ENCODE peak calls at places on chromosomes 3 and 15, in nine cellular contexts. F is stomach; I is CD8-positive, alpha-beta memory T cell; O is MM.1S; J is pancreas; R is lower lobe of right lung; M is left lung; U is mammary epithelial cell; P is mucosa of descending colon. X is an unnamed sample. For H3K4me1 and H3K36me3, the result is how much of the 10 kb centered on the place peaks cover.

GRCh38 chr15:68352401-68353062 is 75.0 kb downstream of the FEM1B start:
- DNase-seq in O (no peak), I (no peak), U (peak), J (no peak), M (peak), R (no peak), P (peak), F (no peak), X (peak)

GRCh38 chr15:65058394-65059368 is 9.1 kb downstream of the RASL12 start:
- DNase-seq in J (no peak), P (no peak), R (no peak), M (no peak), O (no peak), U (no peak), I (no peak), F (no peak), X (no peak)

GRCh38 chr3:189053327-189053726 is 118.4 kb upstream of the TPRG1 start:
- DNase-seq in I (no peak), F (no peak), U (no peak), R (peak), M (no peak), P (no peak), J (no peak), O (no peak), X (no peak)

GRCh38 chr3:43012189-43012588 is 33.1 kb downstream of the GASK1A start:
- DNase-seq in I (peak), P (no peak), U (no peak), R (no peak), M (no peak), J (no peak), O (no peak), F (no peak), X (no peak)

GRCh38 chr15:31964586-31965307 is 65.6 kb upstream of the CHRNA7 start:
- DNase-seq in I (no peak), F (no peak), P (no peak), M (no peak), U (no peak), R (no peak), J (no peak), O (no peak), X (no peak)

GRCh38 chr3:139574026-139574947 is 34.7 kb upstream of the RBP1 start:
- DNase-seq in U (no peak), O (no peak), P (peak), M (no peak), I (no peak), F (peak), J (peak), R (no peak), X (no peak)

GRCh38 chr15:58021332-58022230 is 43.9 kb downstream of the ALDH1A2 start:
- DNase-seq in P (no peak), U (no peak), J (no peak), R (no peak), I (no peak), O (no peak), M (no peak), F (no peak), X (no peak)

GRCh38 chr3:136617123-136617700 is 135.0 kb downstream of the STAG1 start:
- DNase-seq in U (no peak), F (no peak), M (no peak), J (no peak), I (no peak), O (no peak), P (peak), R (no peak), X (no peak)

GRCh38 chr15:82045179-82045891 is 483 bp downstream of the MEX3B start:
- DNase-seq in I (no peak), P (peak), U (peak), R (peak), M (peak), O (peak), J (no peak), F (no peak), X (no peak)

GRCh38 chr3:135083179-135083578 is 288.1 kb downstream of the EPHB1 start:
- DNase-seq in J (no peak), I (no peak), F (no peak), R (no peak), O (no peak), M (no peak), U (no peak), P (no peak), X (no peak)

GRCh38 chr15:63939531-63940130 is 105.9 kb upstream of the HERC1 start:
- DNase-seq in F (peak), P (peak), U (no peak), O (no peak), I (peak), M (peak), J (no peak), R (no peak), X (no peak)

GRCh38 chr3:133301194-133301593 is 98.7 kb upstream of the BFSP2 start:
- DNase-seq in U (peak), O (no peak), J (no peak), R (no peak), M (no peak), P (no peak), I (no peak), F (no peak), X (no peak)

GRCh38 chr3:175121225-175121624 is 262.1 kb downstream of the NAALADL2 start:
- DNase-seq in I (no peak), U (peak), R (no peak), M (no peak), O (peak), J (no peak), P (peak), F (peak), X (no peak)

GRCh38 chr3:69051796-69052566 is at the start of gene TMF1:
- DNase-seq in I (peak), P (peak), J (peak), O (peak), M (peak), F (peak), U (peak), R (peak), X (peak)

GRCh38 chr3:71523628-71524027 is 59.9 kb downstream of the FOXP1 start:
- DNase-seq in U (no peak), P (no peak), J (no peak), M (no peak), R (no peak), F (no peak), O (no peak), I (no peak), X (no peak)

GRCh38 chr3:134927596-134927995 is 132.5 kb downstream of the EPHB1 start:
- DNase-seq in R (no peak), U (no peak), O (no peak), P (no peak), F (no peak), J (no peak), M (no peak), I (no peak), X (no peak)

GRCh38 chr3:118641608-118642007 is 393.0 kb downstream of the IGSF11 start:
- DNase-seq in O (no peak), M (no peak), R (no peak), F (no peak), J (no peak), I (no peak), P (no peak), U (no peak), X (no peak)

GRCh38 chr15:59157398-59157797 is 49.2 kb upstream of the LDHAL6B start:
- DNase-seq in J (no peak), R (no peak), M (no peak), P (no peak), O (no peak), I (no peak), F (no peak), U (no peak), X (no peak)

GRCh38 chr3:78825858-78826215 is 942.0 kb downstream of the ROBO1 start:
- DNase-seq in M (no peak), J (no peak), R (no peak), P (no peak), U (no peak), O (no peak), F (no peak), I (no peak), X (no peak)

GRCh38 chr15:79432345-79433311 is 492 bp downstream of the MINAR1 start:
- DNase-seq in R (no peak), U (peak), F (no peak), M (no peak), J (no peak), O (no peak), P (no peak), I (no peak), X (no peak)

GRCh38 chr3:100603449-100603848 is 6.0 kb upstream of the ADGRG7 start:
- DNase-seq in J (no peak), I (no peak), O (peak), R (no peak), F (no peak), U (peak), P (no peak), M (no peak), X (no peak)

GRCh38 chr3:54836876-54837275 is 91.0 kb downstream of the LRTM1 start:
- DNase-seq in R (no peak), I (no peak), P (no peak), O (no peak), M (no peak), U (no peak), F (no peak), J (no peak), X (no peak)

GRCh38 chr3:159513867-159514380 is 474.7 kb upstream of the IL12A start:
- DNase-seq in U (no peak), O (no peak), M (no peak), P (no peak), R (no peak), J (no peak), F (no peak), I (no peak), X (no peak)

GRCh38 chr15:79475312-79475711 is 43.2 kb downstream of the MINAR1 start:
- DNase-seq in U (peak), F (no peak), I (no peak), P (no peak), R (no peak), J (no peak), O (no peak), M (no peak), X (no peak)

GRCh38 chr3:184368804-184369183 is 7.3 kb downstream of the POLR2H start:
- DNase-seq in I (no peak), O (no peak), J (no peak), F (peak), U (no peak), P (no peak), M (no peak), R (no peak), X (no peak)

GRCh38 chr3:67509471-67510075 is 144.8 kb downstream of the SUCLG2 start:
- DNase-seq in U (peak), J (no peak), R (no peak), P (no peak), F (no peak), O (no peak), M (no peak), I (no peak), X (no peak)

GRCh38 chr3:18679226-18679625 is 254.1 kb upstream of the SATB1 start:
- DNase-seq in J (no peak), I (peak), F (no peak), P (no peak), R (no peak), M (no peak), U (no peak), O (no peak), X (no peak)

GRCh38 chr15:63605036-63605435 is 7.8 kb downstream of the FBXL22 start:
- DNase-seq in O (no peak), U (peak), F (no peak), J (no peak), R (no peak), I (no peak), P (no peak), M (no peak), X (no peak)

GRCh38 chr3:43764012-43764411 is 73.3 kb downstream of the ABHD5 start:
- DNase-seq in I (no peak), F (no peak), J (no peak), P (no peak), R (no peak), M (no peak), O (no peak), U (no peak), X (no peak)

GRCh38 chr15:41911691-41912345 is 18.0 kb upstream of the SPTBN5 start:
- DNase-seq in F (no peak), R (no peak), U (no peak), J (peak), O (no peak), I (no peak), P (no peak), M (no peak), X (no peak)
- H3K4me1 ChIP-seq in F (half or more), R (under half), U (under half), J (under half), O (under half), I (under half), P (under half), M (half or more), X (under half)

GRCh38 chr15:97902140-97902780 is 58.2 kb upstream of the ARRDC4 start:
- DNase-seq in J (no peak), R (no peak), M (no peak), I (no peak), U (peak), O (peak), F (no peak), P (no peak), X (no peak)

GRCh38 chr15:97904196-97904572 is 56.3 kb upstream of the ARRDC4 start:
- DNase-seq in J (peak), M (peak), R (peak), P (peak), O (peak), F (peak), U (peak), I (no peak), X (no peak)

GRCh38 chr15:97903560-97904195 is 56.8 kb upstream of the ARRDC4 start:
- DNase-seq in J (no peak), I (no peak), P (no peak), R (no peak), F (no peak), O (no peak), M (no peak), U (no peak), X (no peak)

GRCh38 chr15:97900006-97900405 is 60.5 kb upstream of the ARRDC4 start:
- DNase-seq in U (no peak), P (no peak), M (no peak), I (no peak), J (no peak), F (no peak), O (no peak), R (no peak), X (no peak)
- H3K4me3 ChIP-seq in U (no peak), P (no peak), M (no peak), I (no peak), J (no peak), F (no peak), O (no peak), R (no peak), X (no peak)

GRCh38 chr15:81001180-81002003 is 669 bp downstream of the TLNRD1 start:
- DNase-seq in R (peak), M (peak), I (peak), J (peak), P (peak), O (peak), F (peak), U (peak), X (no peak)

GRCh38 chr15:81002004-81002253 is 1.2 kb downstream of the TLNRD1 start:
- DNase-seq in J (no peak), O (no peak), U (no peak), F (no peak), P (no peak), R (no peak), I (no peak), M (no peak), X (no peak)

GRCh38 chr15:81003023-81003350 is 2.3 kb downstream of the TLNRD1 start:
- DNase-seq in F (no peak), P (no peak), R (no peak), I (no peak), O (no peak), M (no peak), U (no peak), J (peak), X (no peak)

GRCh38 chr15:81000626-81001179 is at the start of gene TLNRD1:
- DNase-seq in O (peak), U (peak), J (peak), P (peak), R (peak), M (peak), F (peak), I (peak), X (no peak)

DNA sequence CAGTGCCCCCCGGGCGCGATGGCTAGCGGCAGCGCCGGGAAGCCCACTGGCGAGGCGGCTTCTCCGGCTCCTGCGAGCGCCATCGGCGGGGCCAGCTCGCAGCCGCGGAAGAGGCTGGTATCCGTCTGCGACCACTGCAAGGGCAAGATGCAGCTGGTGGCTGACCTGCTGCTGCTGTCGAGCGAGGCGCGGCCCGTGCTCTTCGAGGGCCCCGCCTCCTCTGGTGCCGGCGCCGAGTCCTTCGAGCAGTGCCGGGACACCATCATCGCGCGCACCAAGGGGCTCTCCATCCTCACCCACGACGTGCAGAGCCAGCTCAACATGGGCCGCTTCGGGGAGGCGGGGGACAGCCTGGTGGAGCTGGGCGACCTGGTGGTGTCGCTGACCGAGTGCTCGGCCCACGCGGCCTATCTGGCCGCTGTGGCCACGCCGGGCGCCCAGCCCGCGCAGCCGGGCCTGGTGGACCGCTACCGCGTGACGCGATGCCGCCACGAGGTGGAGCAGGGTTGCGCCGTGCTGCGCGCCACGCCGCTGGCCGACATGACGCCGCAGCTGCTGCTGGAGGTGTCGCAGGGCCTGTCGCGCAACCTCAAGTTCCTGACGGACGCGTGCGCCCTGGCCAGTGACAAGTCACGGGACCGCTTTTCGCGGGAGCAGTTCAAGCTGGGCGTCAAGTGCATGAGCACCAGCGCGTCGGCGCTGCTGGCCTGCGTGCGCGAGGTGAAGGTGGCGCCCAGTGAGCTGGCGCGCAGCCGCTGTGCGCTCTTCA is 1.7 kb downstream of the TLNRD1 start:
- DNase-seq in J (peak), F (no peak), U (no peak), P (peak), M (peak), R (peak), O (peak), I (no peak), X (no peak)
- H3K36me3 ChIP-seq in J (under half), F (under half), U (under half), P (under half), M (under half), R (under half), O (under half), I (under half), X (under half)

DNA sequence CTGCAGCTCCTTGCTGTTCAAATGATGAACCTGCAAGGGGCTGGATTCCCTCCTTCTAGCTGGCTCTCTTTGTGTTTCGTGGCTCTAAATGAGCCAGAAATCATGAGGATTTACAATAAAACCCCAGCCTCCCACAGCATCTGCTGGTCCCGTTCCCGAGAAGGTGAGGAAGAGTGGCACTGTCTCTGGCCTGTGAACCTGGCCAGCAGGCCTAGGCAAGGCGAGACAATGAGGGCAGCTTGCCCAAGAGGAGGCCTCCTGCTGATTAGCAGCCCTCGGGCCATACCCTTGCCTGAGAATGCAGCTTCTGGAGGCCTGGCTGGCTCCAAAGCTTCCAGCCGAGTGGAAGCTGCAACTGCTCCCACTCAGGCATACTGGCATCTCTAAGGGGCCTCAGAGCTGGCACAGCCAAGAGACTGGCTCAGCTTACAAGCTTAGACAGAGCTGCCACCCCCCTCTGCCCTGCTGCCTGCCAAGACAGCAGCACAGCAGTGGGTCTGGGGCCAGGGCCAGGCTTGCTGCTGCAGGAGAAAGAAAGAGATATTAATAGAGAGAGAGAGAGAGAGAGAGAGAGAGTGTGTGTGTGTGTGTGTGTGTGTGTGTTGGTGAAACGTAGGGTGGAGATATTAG is 76.5 kb downstream of the HMG20A start:
- DNase-seq in U (peak), O (no peak), I (no peak), F (peak), J (peak), R (no peak), M (peak), P (no peak), X (no peak)
- H3K4me1 ChIP-seq in U (under half), O (under half), I (under half), F (under half), J (under half), R (under half), M (under half), P (under half), X (half or more)

GRCh38 chr3:147360936-147361670 is 45.2 kb downstream of the ZIC4 start:
- DNase-seq in J (no peak), M (no peak), P (no peak), R (no peak), F (no peak), I (no peak), O (peak), U (no peak), X (no peak)
- H3K4me3 ChIP-seq in J (no peak), M (no peak), P (no peak), R (no peak), F (no peak), I (no peak), O (no peak), U (no peak), X (no peak)

DNA sequence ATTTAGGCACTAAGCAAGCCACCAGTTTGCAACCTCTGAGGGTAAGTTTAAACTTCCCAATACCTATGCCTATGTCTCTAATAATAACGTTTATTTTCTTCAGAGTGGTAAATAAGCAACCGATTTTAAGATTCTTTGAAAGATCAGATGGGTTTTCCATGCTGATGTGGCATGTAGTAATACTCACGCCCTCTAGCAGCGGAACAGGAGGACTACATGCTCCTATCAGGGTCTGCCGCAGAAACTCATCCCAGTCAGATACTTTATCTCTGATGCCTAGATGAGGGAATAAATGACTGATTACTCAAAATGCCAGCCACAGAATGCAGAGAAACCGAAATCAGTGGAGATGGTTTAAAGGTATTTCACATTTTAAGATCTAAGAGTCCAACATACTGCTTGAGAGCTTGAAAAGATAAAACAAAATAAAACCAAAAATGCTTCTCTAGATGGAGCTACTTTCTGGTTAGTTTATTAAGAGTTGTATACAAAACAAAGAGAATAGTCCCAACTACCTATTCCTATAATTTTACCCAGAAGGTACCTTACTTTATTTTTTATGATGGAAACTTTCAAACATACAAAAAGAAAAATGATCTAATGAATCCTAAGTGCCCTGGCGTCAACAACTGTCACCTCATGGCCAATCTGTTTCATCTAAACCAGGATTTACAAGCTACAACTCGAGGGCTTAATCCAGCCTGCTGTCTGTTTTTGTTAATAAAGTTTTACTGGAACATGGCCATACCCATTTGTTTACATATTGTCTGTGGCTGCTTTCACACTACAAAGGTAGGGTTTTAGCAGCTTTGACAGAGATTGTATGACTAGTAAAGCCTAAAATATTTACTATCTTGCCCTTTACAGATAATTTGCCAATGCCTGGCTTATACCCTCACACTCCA is 37.5 kb upstream of the STIMATE start:
- DNase-seq in J (no peak), F (peak), O (peak), M (no peak), R (no peak), U (peak), I (peak), P (peak), X (peak)
- H3K36me3 ChIP-seq in J (under half), F (under half), O (under half), M (under half), R (under half), U (under half), I (under half), P (under half), X (under half)

X was measured in Panc1.